ENCODE peak calls at places on chromosomes 7 and 10, in five cellular contexts. G is GM10248, R is HL-60, F is dorsolateral prefrontal cortex, T is uterus. Y is an unnamed sample.

GRCh38 chr10:71696635-71697326 is 22.8 kb downstream of the C10orf105 start:
- DNase-seq in G (peak), R (peak), F (peak), T (peak), Y (no peak)

GRCh38 chr10:94343159-94343558 is 19.6 kb downstream of the NOC3L start:
- DNase-seq in G (no peak), R (no peak), F (no peak), T (no peak), Y (no peak)

GRCh38 chr10:122163182-122164027 is 107.7 kb upstream of the BTBD16 start:
- DNase-seq in G (no peak), R (no peak), F (peak), T (no peak), Y (no peak)

GRCh38 chr7:159143780-159144755 is 599 bp downstream of the VIPR2 start:
- DNase-seq in G (no peak), R (no peak), F (no peak), T (peak), Y (no peak)

GRCh38 chr10:21171197-21171935 is 274.3 kb upstream of the NEBL start:
- DNase-seq in G (no peak), R (no peak), F (no peak), T (no peak), Y (no peak)

GRCh38 chr7:693280-693679 is 33.2 kb upstream of the DNAAF5 start:
- DNase-seq in G (no peak), R (no peak), F (peak), T (no peak), Y (no peak)

GRCh38 chr7:6640246-6640721 is 3.2 kb downstream of the ZNF316 start:
- DNase-seq in G (no peak), R (peak), F (no peak), T (peak), Y (no peak)

GRCh38 chr7:27143950-27144798 is 693 bp upstream of the HOXA5 start:
- DNase-seq in G (no peak), R (no peak), F (no peak), T (no peak), Y (no peak)

GRCh38 chr7:142864980-142865747 is 10.3 kb downstream of the EPHB6 start:
- DNase-seq in G (no peak), R (no peak), F (peak), T (no peak), Y (no peak)

GRCh38 chr7:67713651-67714050 is 717.0 kb downstream of the TYW1 start:
- DNase-seq in G (no peak), R (no peak), F (no peak), T (no peak), Y (no peak)

GRCh38 chr10:122286872-122287271 is 15.8 kb downstream of the BTBD16 start:
- DNase-seq in G (no peak), R (no peak), F (peak), T (no peak), Y (no peak)

GRCh38 chr7:31540786-31541185 is 26.9 kb downstream of the ITPRID1 start:
- DNase-seq in G (no peak), R (no peak), F (no peak), T (no peak), Y (no peak)

GRCh38 chr7:107527196-107527595 is 36.5 kb downstream of the COG5 start:
- DNase-seq in G (no peak), R (no peak), F (no peak), T (no peak), Y (no peak)

GRCh38 chr10:38212460-38212859 is 118.3 kb downstream of the ZNF37A start:
- DNase-seq in G (no peak), R (no peak), F (no peak), T (no peak), Y (no peak)

GRCh38 chr7:149883452-149883861 is 9.7 kb downstream of the ATP6V0E2 start:
- DNase-seq in G (peak), R (peak), F (peak), T (peak), Y (peak)

GRCh38 chr10:108597031-108597430 is 1326.3 kb downstream of the XPNPEP1 start:
- DNase-seq in G (no peak), R (no peak), F (no peak), T (no peak), Y (no peak)

GRCh38 chr7:135710417-135711138 is 17.4 kb downstream of the SLC13A4 start:
- DNase-seq in G (peak), R (no peak), F (no peak), T (no peak), Y (no peak)

GRCh38 chr7:134154581-134155130 is 27.5 kb downstream of the LRGUK start:
- DNase-seq in G (no peak), R (no peak), F (no peak), T (no peak), Y (no peak)

GRCh38 chr7:91330378-91331295 is 66.4 kb downstream of the FZD1 start:
- DNase-seq in G (no peak), R (no peak), F (no peak), T (no peak), Y (no peak)

GRCh38 chr10:93454146-93454545 is 28.0 kb downstream of the MYOF start:
- DNase-seq in G (no peak), R (no peak), F (no peak), T (no peak), Y (no peak)

GRCh38 chr10:29763396-29763795 is 128.6 kb upstream of the SVIL start:
- DNase-seq in G (no peak), R (no peak), F (no peak), T (no peak), Y (no peak)

GRCh38 chr7:100266576-100267354 is 40.7 kb upstream of the SPDYE3 start:
- DNase-seq in G (no peak), R (no peak), F (no peak), T (no peak), Y (no peak)

GRCh38 chr7:105677803-105678583 is 96.7 kb upstream of the EFCAB10 start:
- DNase-seq in G (no peak), R (peak), F (no peak), T (no peak), Y (peak)

GRCh38 chr7:138282997-138283396 is 177.1 kb upstream of the TRIM24 start:
- DNase-seq in G (no peak), R (no peak), F (no peak), T (no peak), Y (no peak)

DNA sequence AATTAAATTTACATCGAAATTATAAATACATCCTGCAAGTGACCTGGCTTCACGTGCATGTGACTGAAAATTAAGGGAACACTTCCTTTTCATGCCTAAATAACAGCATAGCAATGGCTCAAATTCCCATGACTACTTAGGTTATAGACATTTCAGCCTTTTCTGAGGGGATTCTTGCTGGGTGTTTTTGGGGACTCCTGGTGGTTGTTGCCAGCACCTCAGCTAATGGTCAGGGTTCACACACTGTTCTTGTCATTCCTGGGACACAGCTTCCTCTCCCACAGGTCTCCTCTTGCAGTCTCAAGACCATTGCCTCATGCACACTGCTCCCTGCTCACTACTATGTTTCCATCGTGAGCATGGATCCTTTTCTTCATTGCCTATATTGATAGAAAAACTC is 148.9 kb upstream of the GLI3 start:
- DNase-seq in G (no peak), R (no peak), F (no peak), T (no peak), Y (no peak)
- TF ChIP-seq CTCF in G (no peak), R (no peak), F (no peak), T (no peak), Y (no peak)

GRCh38 chr10:4546500-4546899 is 279.5 kb upstream of the AKR1E2 start:
- DNase-seq in G (no peak), R (no peak), F (no peak), T (no peak), Y (no peak)

GRCh38 chr10:4543943-4544540 is 282.0 kb upstream of the AKR1E2 start:
- DNase-seq in G (no peak), R (no peak), F (no peak), T (no peak), Y (no peak)

GRCh38 chr10:4545077-4545476 is 280.9 kb upstream of the AKR1E2 start:
- DNase-seq in G (no peak), R (no peak), F (no peak), T (no peak), Y (no peak)

GRCh38 chr10:4538016-4538415 is 288.0 kb upstream of the AKR1E2 start:
- DNase-seq in G (no peak), R (no peak), F (no peak), T (no peak), Y (no peak)

DNA sequence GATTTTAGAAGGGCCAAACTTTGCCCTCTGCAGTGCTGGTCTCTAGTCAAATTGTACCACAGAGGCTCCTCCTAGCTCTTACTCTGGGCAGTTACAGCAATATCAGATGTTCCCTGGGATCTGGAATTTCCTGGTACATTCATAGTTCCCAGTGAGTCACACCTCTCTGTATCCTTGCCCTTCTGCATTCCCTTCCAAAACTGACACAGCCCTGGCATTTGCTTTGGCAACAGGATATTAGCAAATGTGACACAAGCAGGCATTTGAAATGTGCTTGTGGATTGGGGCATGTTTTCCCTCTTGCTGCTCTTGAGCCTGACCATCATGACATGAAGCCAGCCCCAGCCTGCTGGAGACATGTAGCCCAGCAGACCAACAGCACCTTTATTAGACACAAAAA is 284.7 kb upstream of the AKR1E2 start:
- DNase-seq in G (no peak), R (no peak), F (no peak), T (no peak), Y (no peak)
- TF ChIP-seq CTCF in G (no peak), R (no peak), F (no peak), T (no peak), Y (no peak)

GRCh38 chr7:42128703-42129102 is 108.3 kb downstream of the GLI3 start:
- DNase-seq in G (no peak), R (peak), F (no peak), T (no peak), Y (no peak)
- TF ChIP-seq CTCF in G (peak), R (no peak), F (no peak), T (no peak), Y (no peak)

GRCh38 chr10:111598433-111599059 is 521.7 kb downstream of the ADRA2A start:
- DNase-seq in G (peak), R (peak), F (no peak), T (peak), Y (no peak)
- TF ChIP-seq CTCF in G (peak), R (peak), F (peak), T (peak), Y (peak)